ENCODE peak calls at places on chromosomes 16 and 17, in nine cellular contexts. One of them, this sample, is unnamed.

GRCh38 chr16:11259288-11259621 is 3.3 kb upstream of the SOCS1 start:
- DNase-seq in H9: no peak
- DNase-seq in CD8-positive, alpha-beta T cell: no peak
- DNase-seq in spleen: no peak
- DNase-seq in BJ: no peak
- DNase-seq in RWPE1: no peak
- DNase-seq in sigmoid colon: no peak
- DNase-seq in AG04449: no peak
- DNase-seq in GM20000: no peak
- DNase-seq in this sample: no peak

GRCh38 chr17:64658931-64659330 is 3.2 kb downstream of the SMURF2 start:
- DNase-seq in H9: no peak
- DNase-seq in CD8-positive, alpha-beta T cell: no peak
- DNase-seq in spleen: no peak
- DNase-seq in BJ: peak; percentile 31
- DNase-seq in RWPE1: no peak
- DNase-seq in sigmoid colon: no peak
- DNase-seq in AG04449: no peak
- DNase-seq in GM20000: no peak
- DNase-seq in this sample: no peak

GRCh38 chr16:23608194-23608593 is 12.1 kb upstream of the NDUFAB1 start:
- DNase-seq in H9: no peak
- DNase-seq in CD8-positive, alpha-beta T cell: no peak
- DNase-seq in spleen: no peak
- DNase-seq in BJ: no peak
- DNase-seq in RWPE1: peak; percentile 33
- DNase-seq in sigmoid colon: no peak
- DNase-seq in AG04449: no peak
- DNase-seq in GM20000: no peak
- DNase-seq in this sample: no peak

GRCh38 chr17:42026821-42027539 is 7.1 kb downstream of the NKIRAS2 start:
- DNase-seq in H9: no peak
- DNase-seq in CD8-positive, alpha-beta T cell: no peak
- DNase-seq in spleen: peak; percentile 64
- DNase-seq in BJ: no peak
- DNase-seq in RWPE1: no peak
- DNase-seq in sigmoid colon: no peak
- DNase-seq in AG04449: no peak
- DNase-seq in GM20000: peak; percentile 18
- DNase-seq in this sample: no peak

GRCh38 chr17:8710766-8711165 is 33.9 kb downstream of the CCDC42 start:
- DNase-seq in H9: no peak
- DNase-seq in CD8-positive, alpha-beta T cell: no peak
- DNase-seq in spleen: no peak
- DNase-seq in BJ: no peak
- DNase-seq in RWPE1: no peak
- DNase-seq in sigmoid colon: no peak
- DNase-seq in AG04449: no peak
- DNase-seq in GM20000: no peak
- DNase-seq in this sample: no peak

GRCh38 chr16:67555795-67556212 is 6.5 kb upstream of the CTCF start:
- DNase-seq in H9: no peak
- DNase-seq in CD8-positive, alpha-beta T cell: no peak
- DNase-seq in spleen: no peak
- DNase-seq in BJ: no peak
- DNase-seq in RWPE1: peak; percentile 37
- DNase-seq in sigmoid colon: no peak
- DNase-seq in AG04449: no peak
- DNase-seq in GM20000: peak; percentile 23
- DNase-seq in this sample: no peak

GRCh38 chr16:14151256-14152030 is 80.3 kb downstream of the MRTFB start:
- DNase-seq in H9: no peak
- DNase-seq in CD8-positive, alpha-beta T cell: no peak
- DNase-seq in spleen: no peak
- DNase-seq in BJ: no peak
- DNase-seq in RWPE1: no peak
- DNase-seq in sigmoid colon: no peak
- DNase-seq in AG04449: peak; percentile 45
- DNase-seq in GM20000: no peak
- DNase-seq in this sample: no peak

GRCh38 chr17:41339571-41340169 is 11.0 kb downstream of the KRT33A start:
- DNase-seq in H9: no peak
- DNase-seq in CD8-positive, alpha-beta T cell: no peak
- DNase-seq in spleen: no peak
- DNase-seq in BJ: no peak
- DNase-seq in RWPE1: no peak
- DNase-seq in sigmoid colon: no peak
- DNase-seq in AG04449: no peak
- DNase-seq in GM20000: no peak
- DNase-seq in this sample: no peak

GRCh38 chr16:70715860-70716357 is 30.1 kb upstream of the MTSS2 start:
- DNase-seq in H9: no peak
- DNase-seq in CD8-positive, alpha-beta T cell: peak; percentile 2
- DNase-seq in spleen: no peak
- DNase-seq in BJ: no peak
- DNase-seq in RWPE1: no peak
- DNase-seq in sigmoid colon: no peak
- DNase-seq in AG04449: no peak
- DNase-seq in GM20000: no peak
- DNase-seq in this sample: no peak

GRCh38 chr16:19830902-19831555 is 53.6 kb downstream of the GPRC5B start:
- DNase-seq in H9: no peak
- DNase-seq in CD8-positive, alpha-beta T cell: no peak
- DNase-seq in spleen: no peak
- DNase-seq in BJ: no peak
- DNase-seq in RWPE1: no peak
- DNase-seq in sigmoid colon: no peak
- DNase-seq in AG04449: no peak
- DNase-seq in GM20000: no peak
- DNase-seq in this sample: no peak

GRCh38 chr16:117381-118365 is 20.8 kb downstream of the NPRL3 start:
- DNase-seq in H9: peak; percentile 81
- DNase-seq in CD8-positive, alpha-beta T cell: peak; percentile 73
- DNase-seq in spleen: peak; percentile 86
- DNase-seq in BJ: no peak
- DNase-seq in RWPE1: peak; percentile 60
- DNase-seq in sigmoid colon: no peak
- DNase-seq in AG04449: no peak
- DNase-seq in GM20000: peak; percentile 56
- DNase-seq in this sample: peak; percentile 18

GRCh38 chr17:27384261-27384701 is 72.0 kb upstream of the KSR1 start:
- DNase-seq in H9: no peak
- DNase-seq in CD8-positive, alpha-beta T cell: no peak
- DNase-seq in spleen: no peak
- DNase-seq in BJ: peak; percentile 74
- DNase-seq in RWPE1: peak; percentile 91
- DNase-seq in sigmoid colon: peak; percentile 89
- DNase-seq in AG04449: peak; percentile 92
- DNase-seq in GM20000: no peak
- DNase-seq in this sample: no peak

GRCh38 chr16:11848842-11849241 is 2.5 kb downstream of the RSL1D1 start:
- DNase-seq in H9: no peak
- DNase-seq in CD8-positive, alpha-beta T cell: no peak
- DNase-seq in spleen: no peak
- DNase-seq in BJ: no peak
- DNase-seq in RWPE1: no peak
- DNase-seq in sigmoid colon: no peak
- DNase-seq in AG04449: no peak
- DNase-seq in GM20000: no peak
- DNase-seq in this sample: no peak

GRCh38 chr17:4949321-4950074 is 1.2 kb upstream of the PFN1 start:
- DNase-seq in H9: peak; percentile 84
- DNase-seq in CD8-positive, alpha-beta T cell: peak; percentile 81
- DNase-seq in spleen: peak; percentile 94
- DNase-seq in BJ: no peak
- DNase-seq in RWPE1: peak; percentile 79
- DNase-seq in sigmoid colon: peak; percentile 89
- DNase-seq in AG04449: no peak
- DNase-seq in GM20000: peak; percentile 93
- DNase-seq in this sample: peak; percentile 89

GRCh38 chr17:60631119-60631518 is 31.1 kb downstream of the PPM1D start:
- DNase-seq in H9: no peak
- DNase-seq in CD8-positive, alpha-beta T cell: no peak
- DNase-seq in spleen: no peak
- DNase-seq in BJ: no peak
- DNase-seq in RWPE1: no peak
- DNase-seq in sigmoid colon: no peak
- DNase-seq in AG04449: no peak
- DNase-seq in GM20000: no peak
- DNase-seq in this sample: no peak

GRCh38 chr16:75733305-75734141 is 7.2 kb upstream of the CPHXL start:
- DNase-seq in H9: no peak
- DNase-seq in CD8-positive, alpha-beta T cell: no peak
- DNase-seq in spleen: no peak
- DNase-seq in BJ: peak; percentile 27
- DNase-seq in RWPE1: no peak
- DNase-seq in sigmoid colon: no peak
- DNase-seq in AG04449: peak; percentile 54
- DNase-seq in GM20000: no peak
- DNase-seq in this sample: no peak

GRCh38 chr16:13021996-13022395 is 120.6 kb downstream of the SHISA9 start:
- DNase-seq in H9: no peak
- DNase-seq in CD8-positive, alpha-beta T cell: no peak
- DNase-seq in spleen: no peak
- DNase-seq in BJ: no peak
- DNase-seq in RWPE1: no peak
- DNase-seq in sigmoid colon: no peak
- DNase-seq in AG04449: no peak
- DNase-seq in GM20000: no peak
- DNase-seq in this sample: no peak

DNA sequence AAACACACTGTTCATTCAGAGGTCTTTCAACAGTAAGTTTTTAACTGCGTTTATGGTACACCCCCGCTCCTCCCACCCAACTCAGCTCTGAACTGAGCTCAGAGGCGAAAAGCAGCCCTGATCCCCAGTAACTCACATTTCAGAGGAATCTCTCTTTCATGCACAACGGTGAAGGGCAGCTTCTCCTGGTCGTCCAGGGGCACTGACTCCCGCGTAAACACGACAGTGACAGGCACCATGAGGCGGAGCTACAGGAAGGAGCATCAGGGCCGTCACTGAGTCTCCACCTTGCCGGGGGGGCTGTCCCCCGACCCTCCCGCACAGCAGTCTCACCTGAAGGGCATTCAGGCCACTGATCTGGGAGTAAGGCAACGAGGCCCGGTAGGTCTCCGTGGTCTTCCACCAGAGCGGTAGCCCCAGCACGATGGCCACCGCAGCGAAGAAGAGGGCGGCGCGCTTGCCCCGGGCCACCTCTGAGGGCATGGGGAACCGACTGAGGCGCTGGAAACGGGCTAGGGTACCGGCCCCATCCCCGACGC is 539 bp downstream of the PIGS start:
- DNase-seq in H9: peak; percentile 80
- DNase-seq in CD8-positive, alpha-beta T cell: peak; percentile 56
- DNase-seq in spleen: peak; percentile 89
- DNase-seq in BJ: no peak
- DNase-seq in RWPE1: no peak
- DNase-seq in sigmoid colon: peak; percentile 73
- DNase-seq in AG04449: no peak
- DNase-seq in GM20000: peak; percentile 52
- DNase-seq in this sample: no peak
- TF ChIP-seq CTCF in H9: no peak
- TF ChIP-seq CTCF in CD8-positive, alpha-beta T cell: no peak
- TF ChIP-seq CTCF in spleen: no peak
- TF ChIP-seq CTCF in BJ: no peak
- TF ChIP-seq CTCF in RWPE1: no peak
- TF ChIP-seq CTCF in sigmoid colon: no peak
- TF ChIP-seq CTCF in AG04449: no peak
- TF ChIP-seq CTCF in GM20000: no peak
- TF ChIP-seq CTCF in this sample: no peak

DNA sequence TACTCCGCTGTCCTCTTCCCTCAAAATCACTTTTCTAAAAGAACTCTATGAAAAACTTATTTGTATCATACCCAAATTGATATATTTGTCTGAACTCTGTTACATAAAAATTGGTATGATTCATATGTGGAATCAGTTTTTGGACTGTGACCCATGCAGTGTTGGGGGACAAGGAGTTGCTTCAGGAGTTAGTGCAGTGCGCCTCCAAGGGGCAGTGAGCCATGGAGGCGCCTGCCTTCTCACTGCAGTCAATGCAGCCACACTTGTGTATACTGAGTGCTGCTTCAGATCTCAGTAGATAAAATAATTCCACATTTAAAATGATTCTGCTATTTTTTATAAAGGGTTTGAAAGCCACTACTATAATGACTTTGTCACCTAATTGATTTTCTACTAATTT is 32.5 kb downstream of the DGKE start:
- DNase-seq in H9: no peak
- DNase-seq in CD8-positive, alpha-beta T cell: no peak
- DNase-seq in spleen: no peak
- DNase-seq in BJ: no peak
- DNase-seq in RWPE1: no peak
- DNase-seq in sigmoid colon: no peak
- DNase-seq in AG04449: no peak
- DNase-seq in GM20000: no peak
- DNase-seq in this sample: no peak
- TF ChIP-seq CTCF in H9: peak; percentile 50
- TF ChIP-seq CTCF in CD8-positive, alpha-beta T cell: no peak
- TF ChIP-seq CTCF in spleen: no peak
- TF ChIP-seq CTCF in BJ: no peak
- TF ChIP-seq CTCF in RWPE1: peak; percentile 11
- TF ChIP-seq CTCF in sigmoid colon: no peak
- TF ChIP-seq CTCF in AG04449: no peak
- TF ChIP-seq CTCF in GM20000: no peak
- TF ChIP-seq CTCF in this sample: peak; percentile 17

GRCh38 chr17:2755941-2756724 is 6.7 kb upstream of the CCDC92B start:
- DNase-seq in H9: peak; percentile 94
- DNase-seq in CD8-positive, alpha-beta T cell: no peak
- DNase-seq in spleen: no peak
- DNase-seq in BJ: no peak
- DNase-seq in RWPE1: no peak
- DNase-seq in sigmoid colon: no peak
- DNase-seq in AG04449: no peak
- DNase-seq in GM20000: no peak
- DNase-seq in this sample: no peak
- TF ChIP-seq CTCF in H9: no peak
- TF ChIP-seq CTCF in CD8-positive, alpha-beta T cell: no peak
- TF ChIP-seq CTCF in spleen: no peak
- TF ChIP-seq CTCF in BJ: no peak
- TF ChIP-seq CTCF in RWPE1: no peak
- TF ChIP-seq CTCF in sigmoid colon: no peak
- TF ChIP-seq CTCF in AG04449: no peak
- TF ChIP-seq CTCF in GM20000: no peak
- TF ChIP-seq CTCF in this sample: no peak

DNA sequence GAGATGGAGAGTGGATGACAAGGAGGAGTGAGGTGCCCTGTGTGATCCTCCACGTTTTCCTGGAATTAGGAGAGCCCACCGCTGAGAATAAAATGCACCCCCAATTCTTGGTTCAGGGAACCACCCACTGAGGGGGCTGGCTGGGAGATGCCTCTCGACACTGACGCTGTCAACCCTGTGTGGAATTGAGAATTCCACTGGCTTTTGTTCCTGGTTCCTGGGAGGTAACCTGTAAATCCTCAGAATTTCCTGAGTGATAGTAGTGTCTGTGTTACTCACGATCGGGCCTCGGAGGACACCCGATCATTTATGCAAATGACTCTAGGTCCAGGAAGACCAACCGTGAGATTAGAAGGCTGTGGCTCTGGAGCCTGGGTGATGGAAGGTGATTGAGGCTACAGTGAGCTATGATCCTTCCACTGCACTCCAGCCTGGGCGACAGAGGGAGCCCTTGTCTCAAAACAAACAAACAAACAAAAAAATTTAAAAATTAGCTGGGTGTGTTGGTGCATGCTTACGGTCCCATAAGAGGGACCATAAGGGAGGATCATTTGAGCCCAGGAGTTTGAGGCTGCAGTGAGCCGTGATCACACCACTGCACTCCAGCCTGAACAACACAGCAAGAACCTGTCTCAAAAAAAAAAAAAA is 11.7 kb upstream of the PRPSAP1 start:
- DNase-seq in H9: peak; percentile 60
- DNase-seq in CD8-positive, alpha-beta T cell: no peak
- DNase-seq in spleen: no peak
- DNase-seq in BJ: no peak
- DNase-seq in RWPE1: no peak
- DNase-seq in sigmoid colon: no peak
- DNase-seq in AG04449: no peak
- DNase-seq in GM20000: no peak
- DNase-seq in this sample: no peak
- TF ChIP-seq CTCF in H9: peak; percentile 58
- TF ChIP-seq CTCF in CD8-positive, alpha-beta T cell: no peak
- TF ChIP-seq CTCF in spleen: peak; percentile 8
- TF ChIP-seq CTCF in BJ: peak; percentile 47
- TF ChIP-seq CTCF in RWPE1: no peak
- TF ChIP-seq CTCF in sigmoid colon: no peak
- TF ChIP-seq CTCF in AG04449: peak; percentile 6
- TF ChIP-seq CTCF in GM20000: no peak
- TF ChIP-seq CTCF in this sample: peak; percentile 65